ENCODE peak calls at places on chromosomes 12 and 14, in six cellular contexts. K, H, G, J, W and A are unnamed samples.

GRCh38 chr14:26398616-26399015 is 199.2 kb downstream of the NOVA1 start:
- DNase-seq in W (no peak), K (no peak), G (no peak), H (no peak), J (no peak), A (no peak)

GRCh38 chr12:113092478-113093408 is 36.2 kb downstream of the DTX1 start:
- DNase-seq in G (peak; percentile 74), H (no peak), W (peak; percentile 92), K (no peak), J (peak; percentile 24), A (no peak)

GRCh38 chr12:124694846-124695497 is 127.6 kb upstream of the NCOR2 start:
- DNase-seq in H (no peak), K (peak; percentile 91), W (peak; percentile 29), G (no peak), J (no peak), A (peak; percentile 95)

GRCh38 chr12:24966951-24967564 is 18.2 kb upstream of the BCAT1 start:
- DNase-seq in K (no peak), H (no peak), J (no peak), W (no peak), G (no peak), A (no peak)

GRCh38 chr14:68380304-68380840 is 412.5 kb downstream of the ZFP36L1 start:
- DNase-seq in G (no peak), W (no peak), K (no peak), J (no peak), H (no peak), A (no peak)

GRCh38 chr12:3018284-3019004 is 58.7 kb upstream of the TSPAN9 start:
- DNase-seq in H (no peak), J (no peak), G (no peak), W (no peak), K (no peak), A (no peak)

GRCh38 chr12:49923878-49924610 is 20.3 kb upstream of the FAIM2 start:
- DNase-seq in W (peak; percentile 22), H (no peak), K (no peak), G (no peak), J (no peak), A (no peak)

GRCh38 chr14:42736408-42736807 is 1129.7 kb downstream of the LRFN5 start:
- DNase-seq in H (no peak), J (no peak), K (no peak), W (no peak), G (no peak), A (no peak)

GRCh38 chr14:23013056-23014054 is 3.4 kb upstream of the C14orf93 start:
- DNase-seq in K (no peak), G (no peak), H (no peak), W (no peak), J (no peak), A (no peak)

GRCh38 chr14:23577710-23578392 is 739 bp downstream of the JPH4 start:
- DNase-seq in H (no peak), W (peak; percentile 66), J (no peak), K (no peak), G (no peak), A (no peak)

GRCh38 chr12:123935956-123936355 is 36.7 kb downstream of the CCDC92 start:
- DNase-seq in G (no peak), K (no peak), H (no peak), W (no peak), J (no peak), A (no peak)

GRCh38 chr14:104427126-104427851 is 152.3 kb upstream of the C14orf180 start:
- DNase-seq in W (no peak), G (no peak), H (no peak), K (no peak), J (no peak), A (no peak)

GRCh38 chr12:15364221-15365170 is 42.2 kb downstream of the PTPRO start:
- DNase-seq in H (no peak), J (no peak), W (no peak), G (no peak), K (no peak), A (no peak)

GRCh38 chr12:66061557-66062279 is 68.8 kb downstream of the LLPH start:
- DNase-seq in K (no peak), H (no peak), G (peak; percentile 85), J (no peak), W (peak; percentile 36), A (no peak)

GRCh38 chr12:106282457-106283097 is 20.0 kb upstream of the TCP11L2 start:
- DNase-seq in K (peak; percentile 55), J (peak; percentile 35), W (peak; percentile 76), G (peak; percentile 71), H (peak; percentile 41), A (peak; percentile 59)

GRCh38 chr14:104559769-104560585 is 19.6 kb upstream of the C14orf180 start:
- DNase-seq in W (no peak), K (no peak), J (no peak), H (no peak), G (no peak), A (no peak)

GRCh38 chr14:55600784-55601561 is 21.0 kb downstream of the KTN1 start:
- DNase-seq in J (no peak), H (peak; percentile 75), W (no peak), K (peak; percentile 66), G (no peak), A (no peak)

GRCh38 chr14:36654185-36655053 is 7.2 kb upstream of the PAX9 start:
- DNase-seq in H (no peak), J (no peak), G (peak; percentile 57), K (no peak), W (peak; percentile 64), A (no peak)

GRCh38 chr12:57033428-57033827 is 16.5 kb downstream of the MYO1A start:
- DNase-seq in J (no peak), W (no peak), H (no peak), K (no peak), G (no peak), A (peak; percentile 34)

GRCh38 chr14:42269234-42269633 is 662.6 kb downstream of the LRFN5 start:
- DNase-seq in J (no peak), W (no peak), K (no peak), G (no peak), H (no peak), A (no peak)

GRCh38 chr12:89328483-89329030 is 23.7 kb downstream of the DUSP6 start:
- DNase-seq in G (peak; percentile 31), H (no peak), W (no peak), K (no peak), J (no peak), A (no peak)

GRCh38 chr12:47758584-47758833 is 171 bp downstream of the RAPGEF3 start:
- DNase-seq in G (no peak), K (no peak), J (no peak), H (no peak), W (no peak), A (no peak)

GRCh38 chr12:109871678-109872314 is 8.5 kb downstream of the GLTP start:
- DNase-seq in G (no peak), W (no peak), K (peak; percentile 23), H (no peak), J (no peak), A (no peak)

GRCh38 chr12:109873653-109874052 is 6.7 kb downstream of the GLTP start:
- DNase-seq in J (no peak), W (no peak), G (no peak), H (peak; percentile 55), K (peak; percentile 42), A (no peak)

GRCh38 chr12:109868182-109869051 is 11.9 kb downstream of the GLTP start:
- DNase-seq in K (no peak), H (no peak), W (no peak), G (no peak), J (no peak), A (peak; percentile 63)

GRCh38 chr12:109875572-109876131 is 4.7 kb downstream of the GLTP start:
- DNase-seq in H (no peak), G (no peak), W (no peak), K (no peak), J (no peak), A (peak; percentile 73)

GRCh38 chr12:109870648-109871047 is 9.7 kb downstream of the GLTP start:
- DNase-seq in H (peak; percentile 40), G (no peak), K (peak; percentile 74), J (no peak), W (no peak), A (no peak)
- H3K4me1 ChIP-seq in H (no peaks in the 10 kb centered on the region), G (peaks cover 2% of the 10 kb centered on the region), K (no peaks in the 10 kb centered on the region), J (peaks cover 5% of the 10 kb centered on the region), W (no peaks in the 10 kb centered on the region), A (peaks cover 11% of the 10 kb centered on the region)

DNA sequence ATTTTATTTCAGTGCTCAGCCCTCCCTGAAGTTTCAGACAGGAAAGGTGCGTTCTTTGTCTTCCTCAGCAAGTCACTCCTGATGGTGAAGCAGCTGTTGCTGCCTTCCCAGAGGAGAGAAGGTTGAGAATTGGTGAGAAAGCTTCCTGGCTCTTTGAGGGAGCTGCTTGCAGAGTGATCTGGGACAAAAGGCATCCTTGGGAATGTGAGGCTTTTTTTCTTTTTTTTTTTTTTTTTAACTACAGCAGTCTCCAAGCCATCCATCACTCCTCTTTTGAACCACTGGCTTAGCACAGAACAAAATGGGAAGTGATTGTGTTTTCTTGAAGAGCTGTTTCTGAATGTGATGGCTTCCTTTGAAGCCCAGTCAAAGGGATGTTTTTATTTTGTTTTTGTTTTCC is 120.3 kb upstream of the LRIG3 start:
- DNase-seq in W (no peak), G (peak; percentile 74), J (peak; percentile 62), H (peak; percentile 84), K (peak; percentile 94), A (no peak)
- H3K9ac ChIP-seq in W (no peak overlapping the region), G (no peak overlapping the region), J (no peak overlapping the region), H (peak overlapping the region; percentile 81), K (peak overlapping the region; percentile 32), A (no peak overlapping the region)

GRCh38 chr14:94570440-94570839 is 9.2 kb downstream of the SERPINA4 start:
- DNase-seq in J (no peak), G (no peak), W (no peak), H (no peak), K (no peak), A (no peak)

GRCh38 chr14:94569381-94570001 is 8.2 kb downstream of the SERPINA4 start:
- DNase-seq in H (no peak), K (no peak), G (no peak), J (no peak), W (no peak), A (no peak)

GRCh38 chr14:94571395-94571794 is 9.8 kb upstream of the SERPINA5 start:
- DNase-seq in H (no peak), J (no peak), W (no peak), G (no peak), K (no peak), A (no peak)

GRCh38 chr14:94568186-94568585 is 6.9 kb downstream of the SERPINA4 start:
- DNase-seq in G (no peak), H (no peak), J (no peak), W (no peak), K (no peak), A (no peak)

GRCh38 chr14:94570002-94570400 is 8.8 kb downstream of the SERPINA4 start:
- DNase-seq in G (no peak), K (no peak), H (no peak), J (no peak), W (no peak), A (no peak)
- H4K8ac ChIP-seq in G (no peak overlapping the region), K (no peak overlapping the region), H (no peak overlapping the region), J (no peak overlapping the region), W (no peak overlapping the region), A (no peak overlapping the region)

DNA sequence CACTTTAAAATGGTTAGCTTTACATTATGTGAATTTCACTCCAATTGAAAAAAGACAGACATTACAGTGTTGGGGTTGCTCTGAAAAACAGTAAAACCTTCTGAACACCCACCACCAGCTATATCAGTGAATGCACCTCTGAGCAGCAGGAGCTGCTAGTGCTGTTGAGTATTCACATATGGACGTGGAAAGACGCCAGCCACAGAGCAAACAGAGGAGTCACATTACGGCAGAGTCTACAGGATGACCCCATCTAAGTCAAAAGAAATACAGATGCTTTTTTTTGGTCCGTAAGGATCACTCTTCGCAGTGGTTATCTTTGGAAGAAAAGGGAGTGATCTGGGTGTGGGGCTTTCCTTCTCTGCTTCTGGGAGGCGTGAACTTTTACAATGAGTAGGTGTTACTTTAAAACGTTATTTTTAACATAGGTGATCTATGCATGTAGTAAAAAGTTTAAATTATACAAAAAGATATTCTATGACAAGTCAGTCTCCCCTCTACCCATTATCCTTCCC is 4.5 kb downstream of the HVCN1 start:
- DNase-seq in J (no peak), W (no peak), K (peak; percentile 64), H (no peak), G (no peak), A (no peak)
- H3K4me1 ChIP-seq in J (peaks cover 5% of the 10 kb centered on the region), W (no peaks in the 10 kb centered on the region), K (peaks cover 4% of the 10 kb centered on the region), H (peaks cover 6% of the 10 kb centered on the region), G (peaks cover 2% of the 10 kb centered on the region), A (peaks cover 5% of the 10 kb centered on the region)